ENCODE peak calls at places on chromosomes 1 and 21, in six cellular contexts. I is adrenal gland, Q is mammary epithelial cell, E is transverse colon, V is colonic mucosa, L is heart left ventricle. X is an unnamed sample.

GRCh38 chr1:25896266-25896665 is 10.0 kb downstream of the STMN1 start:
- DNase-seq in V (no peak), I (no peak), L (no peak), Q (no peak), E (no peak), X (peak; percentile 50)

GRCh38 chr1:83734411-83734810 is 264.5 kb downstream of the TTLL7 start:
- DNase-seq in E (no peak), L (no peak), V (no peak), I (no peak), Q (no peak), X (no peak)

GRCh38 chr1:93581917-93582850 is 99.5 kb downstream of the BCAR3 start:
- DNase-seq in E (peak; percentile 68), L (no peak), Q (no peak), V (peak; percentile 77), I (no peak), X (no peak)

GRCh38 chr1:12546771-12547585 is 71.0 kb downstream of the DHRS3 start:
- DNase-seq in E (peak; percentile 13), Q (no peak), L (peak; percentile 86), V (no peak), I (no peak), X (no peak)

GRCh38 chr1:155241851-155242264 is 13.4 kb downstream of the ENTREP3 start:
- DNase-seq in I (peak; percentile 23), Q (no peak), V (no peak), E (no peak), L (no peak), X (no peak)

GRCh38 chr1:167450843-167451242 is 67.5 kb downstream of the CD247 start:
- DNase-seq in E (no peak), V (no peak), I (no peak), L (no peak), Q (no peak), X (no peak)

GRCh38 chr1:5667513-5668325 is 324.5 kb downstream of the NPHP4 start:
- DNase-seq in E (no peak), I (peak; percentile 40), L (peak; percentile 26), V (no peak), Q (no peak), X (no peak)

GRCh38 chr1:87796521-87796920 is 467.8 kb downstream of the LMO4 start:
- DNase-seq in L (no peak), E (no peak), Q (no peak), I (peak; percentile 11), V (no peak), X (no peak)

GRCh38 chr1:202270871-202271326 is 70.8 kb downstream of the UBE2T start:
- DNase-seq in L (no peak), E (no peak), V (no peak), I (no peak), Q (no peak), X (no peak)

GRCh38 chr21:41641821-41642368 is 125.0 kb downstream of the RIPK4 start:
- DNase-seq in E (no peak), V (no peak), L (peak; percentile 63), Q (peak; percentile 97), I (peak; percentile 23), X (peak; percentile 93)

GRCh38 chr1:186503210-186503609 is 42.3 kb upstream of the PDC start:
- DNase-seq in E (no peak), L (no peak), Q (no peak), I (no peak), V (no peak), X (no peak)

GRCh38 chr1:9589144-9589718 is 520 bp downstream of the TMEM201 start:
- DNase-seq in I (peak; percentile 56), V (peak; percentile 36), Q (peak; percentile 24), L (no peak), E (peak; percentile 46), X (peak; percentile 36)

GRCh38 chr21:43775795-43776430 is at the start of gene CSTB:
- DNase-seq in E (peak; percentile 87), V (peak; percentile 90), Q (peak; percentile 63), I (peak; percentile 86), L (peak; percentile 91), X (peak; percentile 59)

GRCh38 chr1:179228783-179229213 is 679 bp downstream of the ABL2 start:
- DNase-seq in I (peak; percentile 53), E (peak; percentile 63), Q (no peak), L (peak; percentile 49), V (peak; percentile 80), X (peak; percentile 15)

GRCh38 chr1:209805341-209805781 is 581 bp downstream of the IRF6 start:
- DNase-seq in I (peak; percentile 16), L (no peak), V (peak; percentile 65), Q (peak; percentile 39), E (peak; percentile 46), X (no peak)

GRCh38 chr1:226974544-226975258 is 34.6 kb downstream of the COQ8A start:
- DNase-seq in V (peak; percentile 19), Q (no peak), L (peak; percentile 81), I (peak; percentile 75), E (no peak), X (no peak)

GRCh38 chr1:157110686-157111085 is 11.1 kb upstream of the ETV3L start:
- DNase-seq in E (no peak), L (no peak), Q (no peak), V (no peak), I (no peak), X (no peak)

GRCh38 chr1:196302981-196303380 is 305.3 kb downstream of the KCNT2 start:
- DNase-seq in Q (no peak), V (no peak), L (no peak), I (no peak), E (no peak), X (no peak)

GRCh38 chr1:213659580-213660547 is 327.9 kb upstream of the PROX1 start:
- DNase-seq in Q (no peak), V (no peak), E (no peak), L (no peak), I (no peak), X (no peak)

GRCh38 chr1:231931846-231932454 is 305.4 kb downstream of the DISC1 start:
- DNase-seq in E (no peak), I (no peak), L (no peak), Q (no peak), V (peak; percentile 46), X (no peak)

GRCh38 chr1:234656981-234657651 is 47.1 kb upstream of the IRF2BP2 start:
- DNase-seq in Q (peak; percentile 100), L (no peak), V (peak; percentile 64), E (peak; percentile 22), I (peak; percentile 20), X (peak; percentile 93)

GRCh38 chr1:2315711-2316450 is 75.5 kb downstream of the MORN1 start:
- DNase-seq in I (no peak), V (no peak), Q (no peak), L (no peak), E (no peak), X (no peak)

GRCh38 chr1:170660874-170661645 is 2.9 kb upstream of the PRRX1 start:
- DNase-seq in I (no peak), E (no peak), L (peak; percentile 37), Q (no peak), V (no peak), X (peak; percentile 53)
- H3K4me3 ChIP-seq in I (peak overlapping the region; percentile 2), E (no peak overlapping the region), L (peak overlapping the region; percentile 93), Q (peak overlapping the region; percentile 22), V (no peak overlapping the region), X (peak overlapping the region; percentile 89)

GRCh38 chr1:218361298-218362065 is 16.3 kb downstream of the TGFB2 start:
- DNase-seq in L (no peak), Q (no peak), V (no peak), E (no peak), I (no peak), X (peak; percentile 74)
- TF ChIP-seq CTCF in L (peak; percentile 34), Q (peak; percentile 22), V (no peak), E (no peak), I (peak; percentile 26), X (peak; percentile 75)

GRCh38 chr1:110870721-110871388 is 2.1 kb upstream of the CD53 start:
- DNase-seq in V (no peak), Q (peak; percentile 50), I (no peak), E (no peak), L (no peak), X (no peak)

GRCh38 chr1:110872366-110872744 is 593 bp upstream of the CD53 start:
- DNase-seq in Q (no peak), V (no peak), E (no peak), L (no peak), I (no peak), X (no peak)

GRCh38 chr1:110873856-110874255 is 908 bp downstream of the CD53 start:
- DNase-seq in L (no peak), Q (no peak), I (no peak), E (no peak), V (no peak), X (no peak)

GRCh38 chr1:110874303-110875215 is 1.6 kb downstream of the CD53 start:
- DNase-seq in Q (no peak), I (no peak), E (no peak), L (no peak), V (no peak), X (no peak)

GRCh38 chr1:110872745-110873435 is at the start of gene CD53:
- DNase-seq in I (peak; percentile 45), Q (no peak), V (peak; percentile 26), L (no peak), E (peak; percentile 37), X (no peak)
- H3K4me3 ChIP-seq in I (no peak within 1 kb of the TSS), Q (no peak within 1 kb of the TSS), V (peak within 1 kb of the TSS; percentile 32), L (peak within 1 kb of the TSS; percentile 40), E (no peak within 1 kb of the TSS), X (no peak within 1 kb of the TSS)

DNA sequence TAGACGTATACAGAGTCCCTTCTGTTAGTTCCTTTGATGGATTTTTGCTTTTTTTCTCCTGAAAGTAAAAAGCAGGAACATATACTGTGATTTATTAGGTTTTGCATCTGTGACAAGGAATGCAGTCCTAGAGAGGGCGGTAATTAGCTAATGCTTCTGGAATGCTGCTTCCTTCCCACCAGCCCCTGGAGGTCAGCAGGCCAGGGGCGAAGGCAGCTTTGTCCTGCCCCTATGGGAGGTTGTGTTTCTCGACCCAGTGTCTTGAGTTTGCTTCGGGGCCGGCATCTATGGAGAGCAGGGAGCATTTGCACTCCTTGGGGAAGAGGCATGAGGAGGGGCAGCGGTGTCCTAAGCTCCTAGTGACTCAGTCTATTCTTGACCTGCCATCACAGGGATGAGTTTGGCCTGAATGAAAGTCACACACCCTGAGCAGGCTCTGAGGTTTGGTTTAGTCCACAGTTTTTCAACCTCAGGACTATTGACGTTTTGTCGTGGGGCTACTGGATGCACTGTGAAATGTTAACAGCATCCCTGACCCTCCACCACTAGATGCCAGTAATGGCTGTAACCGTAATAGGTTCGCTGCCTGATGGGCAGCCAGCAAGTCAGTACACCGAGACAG is 85.0 kb upstream of the KCNJ15 start:
- DNase-seq in E (no peak), L (no peak), I (peak; percentile 2), V (no peak), Q (no peak), X (peak; percentile 69)
- TF ChIP-seq CTCF in E (no peak), L (no peak), I (no peak), V (no peak), Q (no peak), X (peak; percentile 42)

GRCh38 chr1:31181515-31182343 is 58.0 kb downstream of the NKAIN1 start:
- DNase-seq in I (peak; percentile 73), E (peak; percentile 61), Q (peak; percentile 29), V (peak; percentile 66), L (peak; percentile 61), X (no peak)
- H3K4me3 ChIP-seq in I (no peak overlapping the region), E (no peak overlapping the region), Q (peak overlapping the region; percentile 31), V (no peak overlapping the region), L (peak overlapping the region; percentile 42), X (no peak overlapping the region)

DNA sequence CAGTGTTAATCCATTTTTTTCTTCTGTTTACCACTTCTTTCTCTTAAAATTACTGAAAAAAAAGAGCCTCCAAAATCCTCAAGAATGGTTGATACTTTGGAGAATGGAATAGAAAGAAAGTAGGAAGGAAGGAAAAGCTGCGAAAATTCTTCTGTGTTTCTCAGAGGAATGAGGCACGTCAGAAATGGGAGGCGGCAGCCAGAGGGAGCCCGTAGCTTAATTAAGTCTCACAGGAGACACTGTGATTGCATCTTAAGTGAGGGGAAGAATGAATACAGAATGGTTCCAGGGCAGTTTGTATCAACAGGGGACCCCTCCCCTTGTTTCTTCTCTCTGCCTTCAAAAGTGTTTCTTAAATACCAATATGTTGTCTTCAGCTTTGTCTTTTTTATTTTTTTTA is 1099.5 kb downstream of the PLA2G4A start:
- DNase-seq in Q (peak; percentile 20), V (no peak), E (no peak), I (peak; percentile 5), L (no peak), X (peak; percentile 57)
- TF ChIP-seq CTCF in Q (peak; percentile 50), V (no peak), E (no peak), I (peak; percentile 4), L (no peak), X (peak; percentile 65)